ENCODE peak calls at places on chromosomes 3 and 15, in four cellular contexts. O, S, U and F are unnamed samples.

GRCh38 chr15:74609938-74610301 is 5.7 kb upstream of the CLK3 start:
- DNase-seq in O (no peak), S (no peak), U (no peak), F (no peak)

GRCh38 chr3:125062904-125063618 is 7.3 kb upstream of the HEG1 start:
- DNase-seq in O (peak), S (no peak), U (peak), F (peak)

GRCh38 chr3:143850877-143851276 is 2.6 kb upstream of the SLC9A9 start:
- DNase-seq in O (no peak), S (no peak), U (no peak), F (no peak)

GRCh38 chr3:186360779-186361178 is 1.3 kb downstream of the DGKG start:
- DNase-seq in O (peak), S (no peak), U (no peak), F (no peak)

GRCh38 chr3:66816110-66816761 is 181.9 kb upstream of the KBTBD8 start:
- DNase-seq in O (no peak), S (no peak), U (peak), F (peak)

GRCh38 chr3:136311256-136311655 is 61.1 kb downstream of the PCCB start:
- DNase-seq in O (no peak), S (no peak), U (no peak), F (no peak)

GRCh38 chr3:72031581-72031980 is 246.6 kb upstream of the PROK2 start:
- DNase-seq in O (no peak), S (no peak), U (no peak), F (no peak)

GRCh38 chr15:29021901-29022300 is 136.1 kb downstream of the APBA2 start:
- DNase-seq in O (no peak), S (no peak), U (no peak), F (no peak)

GRCh38 chr15:74397239-74398068 is 30.0 kb upstream of the CYP11A1 start:
- DNase-seq in O (no peak), S (no peak), U (no peak), F (no peak)

GRCh38 chr3:108459225-108459624 is 51.2 kb downstream of the MYH15 start:
- DNase-seq in O (no peak), S (no peak), U (no peak), F (no peak)

GRCh38 chr3:108461641-108462040 is 48.8 kb downstream of the MYH15 start:
- DNase-seq in O (no peak), S (no peak), U (no peak), F (no peak)

GRCh38 chr3:108468577-108468976 is 41.8 kb downstream of the MYH15 start:
- DNase-seq in O (no peak), S (no peak), U (no peak), F (no peak)

DNA sequence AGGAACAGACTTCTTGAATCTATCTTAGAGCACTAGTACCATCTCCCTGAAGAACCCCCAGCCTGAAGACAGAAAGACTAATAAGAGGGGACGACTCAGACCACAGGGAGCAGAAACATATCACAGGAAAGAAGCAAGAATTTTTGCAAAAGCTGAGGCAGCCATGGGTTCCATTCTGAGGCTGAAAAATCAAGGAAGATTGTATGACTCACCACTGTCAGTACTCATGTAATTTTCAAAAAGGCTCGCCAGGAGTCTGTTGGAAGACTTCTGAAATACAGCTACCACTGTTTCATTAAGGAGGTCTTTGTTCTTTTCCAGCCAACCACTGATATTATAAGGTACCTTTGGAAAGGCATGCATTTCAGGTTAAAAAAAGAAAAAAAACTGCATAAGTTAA is 47.5 kb downstream of the MYH15 start:
- DNase-seq in O (no peak), S (no peak), U (no peak), F (no peak)
- TF ChIP-seq CTCF in O (no peak), S (no peak), U (no peak), F (peak)

DNA sequence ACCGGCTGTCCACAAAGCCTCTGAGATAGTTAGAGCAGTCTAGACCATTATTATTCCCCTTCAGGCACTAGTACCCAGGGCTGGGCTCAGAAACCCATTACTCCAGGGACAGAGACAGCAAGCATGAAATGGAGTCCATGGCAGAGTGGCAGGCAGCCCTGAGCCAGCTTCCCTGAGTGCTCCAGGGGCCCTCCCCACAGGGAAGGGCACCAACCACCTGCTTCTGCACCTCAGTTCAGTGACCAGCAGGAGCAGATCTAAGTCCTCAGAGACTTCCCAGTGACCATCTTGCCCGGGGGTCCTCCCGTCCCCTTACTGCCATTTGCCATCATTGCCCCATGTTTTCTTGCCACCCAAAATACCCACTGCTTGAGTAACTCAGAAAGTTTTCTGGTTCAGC is 62.0 kb downstream of the DAPK2 start:
- DNase-seq in O (no peak), S (no peak), U (no peak), F (no peak)
- H3K27ac ChIP-seq in O (no peak), S (no peak), U (no peak), F (no peak)

DNA sequence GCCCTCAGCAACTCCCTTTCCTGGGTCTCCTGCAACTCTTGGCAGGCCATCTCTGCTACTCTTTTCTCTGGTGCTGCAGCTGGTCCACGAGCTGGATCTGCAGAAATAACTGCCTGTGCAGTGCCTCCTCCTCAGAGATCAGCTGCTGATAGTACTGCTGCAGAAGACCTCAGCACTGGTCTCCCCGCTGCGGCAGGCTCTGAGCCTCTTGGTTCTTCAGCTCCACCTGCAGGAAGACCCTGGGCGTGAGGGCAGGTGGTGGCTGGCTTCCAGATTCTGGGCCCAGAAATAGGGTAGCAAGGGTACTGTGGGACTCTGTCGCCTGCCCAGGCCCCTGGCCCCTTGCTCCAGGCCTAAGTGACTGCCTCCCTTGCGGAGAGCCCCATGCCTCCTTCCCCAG is 79.7 kb upstream of the C2CD4B start:
- DNase-seq in O (peak), S (no peak), U (no peak), F (no peak)
- TF ChIP-seq CTCF in O (peak), S (no peak), U (no peak), F (no peak)

GRCh38 chr15:33344111-33344510 is 33.3 kb downstream of the RYR3 start:
- DNase-seq in O (no peak), S (no peak), U (no peak), F (no peak)

GRCh38 chr15:33343275-33343674 is 32.5 kb downstream of the RYR3 start:
- DNase-seq in O (no peak), S (no peak), U (no peak), F (no peak)

GRCh38 chr15:33344530-33344929 is 33.8 kb downstream of the RYR3 start:
- DNase-seq in O (no peak), S (no peak), U (no peak), F (no peak)

DNA sequence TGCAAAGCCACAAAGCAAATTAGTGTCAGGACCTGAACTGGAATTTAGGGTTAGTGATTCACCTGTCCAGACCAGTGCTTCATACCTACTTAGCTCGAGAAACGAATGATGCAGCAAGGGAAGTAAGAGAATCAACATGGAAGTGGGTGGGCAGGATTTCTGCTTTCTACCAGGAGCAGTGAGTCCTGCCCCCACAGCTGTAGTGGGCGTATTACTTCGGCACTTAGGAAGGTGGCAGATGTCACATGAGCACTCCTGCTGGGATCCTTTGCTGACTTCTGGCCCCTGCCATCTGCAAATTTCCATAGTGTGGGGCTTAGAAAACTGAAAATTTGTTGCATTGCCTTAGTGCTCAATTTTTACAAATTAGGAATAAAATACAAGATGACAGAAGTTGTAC is 31.2 kb downstream of the RYR3 start:
- DNase-seq in O (no peak), S (no peak), U (no peak), F (no peak)
- H3K27ac ChIP-seq in O (no peak), S (no peak), U (no peak), F (no peak)